ENCODE peak calls at places on chromosomes 3 and 15, in nine cellular contexts. J is DND-41; C is naive B cell; A is T-helper 1 cell; F is activated gamma-delta T cell treated with Interleukin-2 at 50 U/mL for 16 hours; L is NCI-H460; Q is RWPE1; B is CD4-positive, alpha-beta memory T cell; Z is stimulated activated CD8-positive, alpha-beta memory T cell treated with anti-CD3 and anti-CD28 coated beads, Interleukin-15, amount 100 ng/mL, for 24 hours. V is an unnamed sample.

GRCh38 chr15:65553691-65554090 is 23.4 kb downstream of the HACD3 start:
- DNase-seq in J (no peak), C (no peak), A (no peak), F (no peak), L (no peak), Q (no peak), B (no peak), Z (no peak), V (no peak)

GRCh38 chr3:58696093-58696492 is 29.5 kb upstream of the FAM3D start:
- DNase-seq in J (no peak), C (no peak), A (no peak), F (no peak), L (no peak), Q (no peak), B (no peak), Z (no peak), V (no peak)

GRCh38 chr3:179321585-179322322 is 1.1 kb upstream of the ZNF639 start:
- DNase-seq in J (peak; percentile 41), C (no peak), A (peak; percentile 31), F (no peak), L (no peak), Q (peak; percentile 42), B (no peak), Z (no peak), V (peak; percentile 35)

GRCh38 chr3:74001481-74001880 is 376.7 kb upstream of the PDZRN3 start:
- DNase-seq in J (no peak), C (no peak), A (no peak), F (no peak), L (no peak), Q (no peak), B (no peak), Z (no peak), V (no peak)

GRCh38 chr15:38148476-38148875 is 104.2 kb upstream of the SPRED1 start:
- DNase-seq in J (no peak), C (no peak), A (no peak), F (no peak), L (no peak), Q (no peak), B (no peak), Z (no peak), V (no peak)

GRCh38 chr15:62637498-62637897 is 405.0 kb upstream of the TPM1 start:
- DNase-seq in J (no peak), C (no peak), A (no peak), F (no peak), L (no peak), Q (no peak), B (no peak), Z (no peak), V (no peak)

GRCh38 chr3:71128951-71129350 is 454.6 kb downstream of the FOXP1 start:
- DNase-seq in J (no peak), C (no peak), A (no peak), F (no peak), L (no peak), Q (no peak), B (peak; percentile 30), Z (no peak), V (no peak)

GRCh38 chr3:196175116-196175625 is 36.0 kb downstream of the ZDHHC19 start:
- DNase-seq in J (no peak), C (no peak), A (no peak), F (no peak), L (no peak), Q (no peak), B (no peak), Z (no peak), V (no peak)

GRCh38 chr3:43180027-43180426 is 74.1 kb upstream of the POMGNT2 start:
- DNase-seq in J (peak; percentile 27), C (peak; percentile 12), A (peak; percentile 78), F (peak; percentile 44), L (peak; percentile 12), Q (peak; percentile 83), B (peak; percentile 66), Z (no peak), V (peak; percentile 63)

V was measured in Jurkat, Clone E6-1.